ENCODE peak calls at places on chromosomes 16 and 17, in eight cellular contexts. N, L, K, C, B, Y, G and O are unnamed samples.

GRCh38 chr17:4043862-4044261 is 79.6 kb upstream of the ATP2A3 start:
- DNase-seq in N (no peak), L (no peak), K (no peak), C (no peak), B (no peak), Y (no peak), G (peak), O (no peak)

GRCh38 chr17:37194208-37194607 is 181.6 kb upstream of the C17orf78 start:
- DNase-seq in N (no peak), L (no peak), K (no peak), C (no peak), B (no peak), Y (no peak), G (no peak), O (no peak)

GRCh38 chr16:17173134-17173729 is 297.5 kb downstream of the XYLT1 start:
- DNase-seq in N (peak), L (no peak), K (no peak), C (no peak), B (no peak), Y (peak), G (no peak), O (peak)

GRCh38 chr17:10278218-10278617 is 79.8 kb upstream of the GAS7 start:
- DNase-seq in N (no peak), L (no peak), K (peak), C (no peak), B (no peak), Y (no peak), G (no peak), O (no peak)

GRCh38 chr17:61065263-61065773 is 334.3 kb upstream of the TBX2 start:
- DNase-seq in N (no peak), L (no peak), K (no peak), C (no peak), B (no peak), Y (no peak), G (no peak), O (no peak)

GRCh38 chr17:47882247-47882646 is 13.8 kb upstream of the SP2 start:
- DNase-seq in N (no peak), L (no peak), K (no peak), C (no peak), B (no peak), Y (no peak), G (peak), O (no peak)

GRCh38 chr16:1559446-1559975 is 26.0 kb downstream of the TMEM204 start:
- DNase-seq in N (no peak), L (no peak), K (no peak), C (no peak), B (no peak), Y (no peak), G (no peak), O (no peak)

GRCh38 chr16:57955572-57955971 is 15.4 kb downstream of the CNGB1 start:
- DNase-seq in N (no peak), L (peak), K (no peak), C (no peak), B (no peak), Y (no peak), G (no peak), O (no peak)

GRCh38 chr17:75507712-75508111 is 7.6 kb downstream of the CASKIN2 start:
- DNase-seq in N (no peak), L (no peak), K (no peak), C (no peak), B (no peak), Y (no peak), G (no peak), O (no peak)

GRCh38 chr16:2035431-2036199 is 8.9 kb downstream of the NHERF2 start:
- DNase-seq in N (peak), L (peak), K (no peak), C (no peak), B (no peak), Y (peak), G (peak), O (no peak)

GRCh38 chr17:64281962-64282752 is 19.1 kb upstream of the TEX2 start:
- DNase-seq in N (no peak), L (peak), K (peak), C (no peak), B (no peak), Y (peak), G (no peak), O (no peak)

GRCh38 chr17:71325117-71325516 is 795.7 kb upstream of the SOX9 start:
- DNase-seq in N (no peak), L (no peak), K (no peak), C (no peak), B (no peak), Y (no peak), G (no peak), O (no peak)

GRCh38 chr17:29197516-29198272 is 17.5 kb upstream of the MYO18A start:
- DNase-seq in N (no peak), L (no peak), K (no peak), C (no peak), B (peak), Y (no peak), G (no peak), O (no peak)

GRCh38 chr17:29194669-29195068 is 14.5 kb upstream of the MYO18A start:
- DNase-seq in N (no peak), L (no peak), K (no peak), C (no peak), B (no peak), Y (no peak), G (no peak), O (no peak)

GRCh38 chr17:29195465-29196081 is 15.4 kb upstream of the MYO18A start:
- DNase-seq in N (no peak), L (no peak), K (no peak), C (no peak), B (peak), Y (no peak), G (no peak), O (no peak)

GRCh38 chr17:29193146-29193545 is 12.9 kb upstream of the MYO18A start:
- DNase-seq in N (no peak), L (no peak), K (no peak), C (no peak), B (peak), Y (no peak), G (no peak), O (no peak)

GRCh38 chr17:29196784-29197515 is 16.8 kb upstream of the MYO18A start:
- DNase-seq in N (no peak), L (no peak), K (no peak), C (no peak), B (peak), Y (no peak), G (no peak), O (no peak)
- TF ChIP-seq CTCF in N (no peak), L (no peak), K (no peak), C (no peak), B (no peak), Y (no peak), G (no peak), O (no peak)

GRCh38 chr17:40559954-40560591 is 5.2 kb downstream of the CCR7 start:
- DNase-seq in N (peak), L (peak), K (peak), C (peak), B (peak), Y (peak), G (peak), O (no peak)
- H3K4me3 ChIP-seq in N (peak), L (no peak), K (peak), C (no peak), B (no peak), Y (peak), G (peak), O (peak)

GRCh38 chr16:4183258-4184037 is 58.4 kb downstream of the SRL start:
- DNase-seq in N (peak), L (peak), K (peak), C (peak), B (peak), Y (peak), G (peak), O (no peak)
- TF ChIP-seq POLR2A in N (peak), L (peak), K (peak), C (peak), B (no peak), Y (peak), G (peak), O (no peak)

GRCh38 chr16:48603647-48604376 is 6.2 kb downstream of the N4BP1 start:
- DNase-seq in N (no peak), L (no peak), K (no peak), C (no peak), B (no peak), Y (no peak), G (no peak), O (no peak)
- TF ChIP-seq CTCF in N (no peak), L (no peak), K (no peak), C (no peak), B (no peak), Y (no peak), G (no peak), O (no peak)